ENCODE peak calls at places on chromosome 20, in five cellular contexts. P, S, E, I and G are unnamed samples.

GRCh38 chr20:52965380-52965779 is 6.8 kb upstream of the TSHZ2 start:
- DNase-seq in P (no peak), S (no peak), E (no peak), I (no peak), G (no peak)

GRCh38 chr20:2816583-2817340 is 598 bp downstream of the TMEM239 start:
- DNase-seq in P (peak; percentile 62), S (no peak), E (no peak), I (no peak), G (no peak)

GRCh38 chr20:24962510-24962909 is 13.4 kb downstream of the CST7 start:
- DNase-seq in P (no peak), S (no peak), E (no peak), I (peak; percentile 24), G (no peak)

GRCh38 chr20:5114403-5114802 is 5.4 kb downstream of the PCNA start:
- DNase-seq in P (no peak), S (no peak), E (no peak), I (no peak), G (no peak)

GRCh38 chr20:4869290-4870193 is 131.8 kb downstream of the SLC23A2 start:
- DNase-seq in P (no peak), S (no peak), E (no peak), I (no peak), G (no peak)

GRCh38 chr20:33372993-33373441 is 28.3 kb downstream of the CDK5RAP1 start:
- DNase-seq in P (no peak), S (no peak), E (no peak), I (no peak), G (no peak)

GRCh38 chr20:37345339-37346231 is at the start of gene SRC:
- DNase-seq in P (peak; percentile 92), S (peak; percentile 87), E (peak; percentile 35), I (peak; percentile 95), G (peak; percentile 84)

GRCh38 chr20:409697-410559 is 1.8 kb downstream of the RBCK1 start:
- DNase-seq in P (no peak), S (no peak), E (no peak), I (no peak), G (no peak)

GRCh38 chr20:22795897-22796296 is 211.5 kb upstream of the FOXA2 start:
- DNase-seq in P (no peak), S (peak; percentile 97), E (no peak), I (peak; percentile 89), G (no peak)

GRCh38 chr20:39829255-39829654 is 859.8 kb downstream of the MAFB start:
- DNase-seq in P (no peak), S (peak; percentile 50), E (no peak), I (no peak), G (no peak)

GRCh38 chr20:60341062-60341461 is 382.8 kb downstream of the CDH26 start:
- DNase-seq in P (no peak), S (no peak), E (no peak), I (no peak), G (no peak)

GRCh38 chr20:3900187-3900604 is 11.0 kb downstream of the PANK2 start:
- DNase-seq in P (no peak), S (no peak), E (no peak), I (no peak), G (no peak)

GRCh38 chr20:61065853-61066252 is 186.2 kb upstream of the CDH4 start:
- DNase-seq in P (no peak), S (no peak), E (no peak), I (no peak), G (no peak)

GRCh38 chr20:13671500-13672288 is 33.0 kb upstream of the TASP1 start:
- DNase-seq in P (no peak), S (peak; percentile 37), E (no peak), I (no peak), G (no peak)

GRCh38 chr20:57974863-57975262 is 253.6 kb downstream of the ANKRD60 start:
- DNase-seq in P (no peak), S (no peak), E (no peak), I (no peak), G (no peak)

GRCh38 chr20:63177785-63178444 is 38.0 kb downstream of the YTHDF1 start:
- DNase-seq in P (peak; percentile 60), S (peak; percentile 20), E (no peak), I (no peak), G (no peak)

GRCh38 chr20:1875762-1876161 is 19.4 kb upstream of the SIRPA start:
- DNase-seq in P (no peak), S (no peak), E (no peak), I (no peak), G (no peak)

GRCh38 chr20:1427457-1428054 is 34.7 kb upstream of the FKBP1A start:
- DNase-seq in P (no peak), S (no peak), E (no peak), I (no peak), G (no peak)

GRCh38 chr20:9177278-9177677 is 108.4 kb downstream of the PLCB4 start:
- DNase-seq in P (no peak), S (no peak), E (no peak), I (no peak), G (no peak)

GRCh38 chr20:62652051-62652893 is 10.0 kb downstream of the SLCO4A1 start:
- DNase-seq in P (peak; percentile 92), S (peak; percentile 97), E (peak; percentile 83), I (peak; percentile 98), G (peak; percentile 88)

GRCh38 chr20:58312836-58313235 is 3.3 kb downstream of the RAB22A start:
- DNase-seq in P (no peak), S (no peak), E (no peak), I (no peak), G (no peak)

GRCh38 chr20:38196592-38196991 is 31.5 kb upstream of the TGM2 start:
- DNase-seq in P (no peak), S (peak; percentile 91), E (no peak), I (peak; percentile 78), G (peak; percentile 66)

GRCh38 chr20:21206571-21206970 is 80.7 kb downstream of the KIZ start:
- DNase-seq in P (no peak), S (no peak), E (no peak), I (no peak), G (no peak)

GRCh38 chr20:21202284-21202683 is 76.4 kb downstream of the KIZ start:
- DNase-seq in P (no peak), S (no peak), E (no peak), I (no peak), G (no peak)

GRCh38 chr20:21208999-21209398 is 83.1 kb downstream of the KIZ start:
- DNase-seq in P (no peak), S (no peak), E (no peak), I (no peak), G (no peak)

GRCh38 chr20:21203036-21203656 is 77.3 kb downstream of the KIZ start:
- DNase-seq in P (no peak), S (no peak), E (no peak), I (no peak), G (no peak)
- H3K4me1 ChIP-seq in P (no peaks in the 10 kb centered on the region), S (peaks cover 4% of the 10 kb centered on the region), E (no peaks in the 10 kb centered on the region), I (no peaks in the 10 kb centered on the region), G (no peaks in the 10 kb centered on the region)

GRCh38 chr20:32231847-32232246 is 24.2 kb downstream of the POFUT1 start:
- DNase-seq in P (no peak), S (no peak), E (peak; percentile 42), I (no peak), G (no peak)
- H3K4me1 ChIP-seq in P (peaks cover 19% of the 10 kb centered on the region), S (peaks cover 21% of the 10 kb centered on the region), E (peaks cover 16% of the 10 kb centered on the region), I (no peaks in the 10 kb centered on the region), G (no peaks in the 10 kb centered on the region)

DNA sequence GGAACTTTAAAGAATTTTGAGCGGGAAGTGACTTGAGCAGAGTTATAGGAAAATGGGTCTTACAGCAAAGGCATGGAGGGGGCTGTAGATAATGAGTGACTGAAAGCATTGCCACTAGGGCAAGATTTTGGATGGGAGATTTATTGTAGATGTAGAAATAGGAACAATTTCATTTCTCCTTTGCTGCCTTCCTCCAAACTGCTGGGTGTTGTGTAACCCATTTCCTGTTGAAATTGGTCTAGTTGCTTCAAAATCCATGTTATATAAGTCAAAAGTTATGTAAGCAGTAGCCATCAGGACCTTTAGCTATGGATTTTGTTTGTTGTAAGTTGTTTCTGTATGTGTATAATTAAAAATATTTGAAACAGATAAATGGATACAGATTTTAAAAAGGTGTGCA is 11.1 kb downstream of the YWHAB start:
- DNase-seq in P (no peak), S (peak; percentile 61), E (no peak), I (no peak), G (no peak)
- H3K4me1 ChIP-seq in P (no peaks in the 10 kb centered on the region), S (peaks cover 35% of the 10 kb centered on the region), E (peaks cover 80% of the 10 kb centered on the region), I (no peaks in the 10 kb centered on the region), G (peaks cover 40% of the 10 kb centered on the region)

GRCh38 chr20:47262008-47262364 is 94.5 kb downstream of the ZMYND8 start:
- DNase-seq in P (no peak), S (no peak), E (no peak), I (no peak), G (no peak)
- H3K4me1 ChIP-seq in P (no peaks in the 10 kb centered on the region), S (peaks cover 34% of the 10 kb centered on the region), E (no peaks in the 10 kb centered on the region), I (no peaks in the 10 kb centered on the region), G (peaks cover under 1% of the 10 kb centered on the region)

DNA sequence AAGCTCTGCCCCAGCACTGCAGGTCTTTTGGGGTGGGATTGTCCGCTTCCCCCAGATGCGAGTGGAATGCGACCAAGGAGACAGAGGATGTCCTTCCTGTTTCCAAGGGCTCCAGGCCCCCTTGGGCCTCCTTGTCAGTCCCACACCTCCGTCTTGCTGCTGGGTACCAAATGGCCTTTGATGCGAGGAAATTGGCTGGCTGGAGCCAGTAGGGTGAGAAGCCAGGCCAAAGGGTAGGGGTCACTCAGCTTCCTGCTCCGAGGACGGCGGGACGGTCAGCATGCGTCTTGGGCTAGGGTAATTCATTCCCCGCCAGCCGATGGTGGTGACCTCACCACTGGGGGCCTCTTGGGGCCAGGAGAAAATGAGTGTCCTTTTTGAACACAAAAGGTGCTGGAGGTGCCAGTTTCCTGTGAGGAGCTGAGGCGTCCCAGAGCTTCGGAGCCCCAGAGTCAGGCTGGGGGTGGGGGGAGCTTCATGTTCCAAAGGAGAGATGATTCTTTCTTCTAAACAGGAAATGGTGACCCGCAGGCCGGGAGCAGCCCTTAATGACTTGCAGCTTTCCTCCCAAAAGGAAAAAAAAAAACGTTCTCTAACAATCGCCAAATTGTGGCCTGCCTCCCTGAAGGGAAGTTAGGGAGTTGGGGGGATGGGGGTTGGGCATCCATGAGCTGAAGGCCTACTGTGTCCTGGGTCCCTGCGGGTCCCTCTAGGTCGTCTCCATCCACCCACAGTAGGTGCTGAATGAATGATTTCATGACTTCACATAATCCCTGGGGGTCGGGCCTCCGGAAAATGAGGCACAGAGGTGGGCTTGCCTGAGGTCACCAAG is 6.7 kb downstream of the SNAI1 start:
- DNase-seq in P (no peak), S (peak; percentile 75), E (no peak), I (peak; percentile 90), G (no peak)
- H3K4me1 ChIP-seq in P (no peaks in the 10 kb centered on the region), S (peaks cover 68% of the 10 kb centered on the region), E (no peaks in the 10 kb centered on the region), I (no peaks in the 10 kb centered on the region), G (peaks cover 14% of the 10 kb centered on the region)

DNA sequence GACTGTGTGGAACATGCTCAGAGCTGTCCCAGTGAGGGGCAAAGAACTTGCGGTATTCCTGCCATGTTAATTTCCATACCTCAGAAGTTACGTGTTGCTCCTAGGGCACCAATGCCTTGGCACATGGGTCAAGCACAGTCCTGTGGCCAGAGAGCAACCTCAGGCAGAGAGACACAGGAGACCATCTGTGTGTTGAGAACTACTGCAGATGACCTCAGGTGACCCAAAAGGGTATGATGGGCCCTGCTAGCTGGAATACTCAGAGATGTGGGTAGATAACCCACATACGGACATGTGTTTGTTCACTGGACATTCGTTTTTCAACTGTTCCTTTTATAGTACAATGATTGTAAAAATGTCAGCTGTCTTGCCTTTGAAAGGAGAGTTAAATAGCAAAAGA is 71.5 kb upstream of the BMP2 start:
- DNase-seq in P (no peak), S (no peak), E (no peak), I (no peak), G (no peak)
- H3K4me1 ChIP-seq in P (no peaks in the 10 kb centered on the region), S (no peaks in the 10 kb centered on the region), E (no peaks in the 10 kb centered on the region), I (no peaks in the 10 kb centered on the region), G (peaks cover 1% of the 10 kb centered on the region)

GRCh38 chr20:49984426-49985153 is 1.8 kb downstream of the SNAI1 start:
- DNase-seq in P (no peak), S (peak; percentile 15), E (no peak), I (no peak), G (no peak)
- H3K4me1 ChIP-seq in P (peaks cover 4% of the 10 kb centered on the region), S (peaks cover 56% of the 10 kb centered on the region), E (peaks cover 14% of the 10 kb centered on the region), I (no peaks in the 10 kb centered on the region), G (peaks cover 19% of the 10 kb centered on the region)